ENCODE peak calls at places on chromosome 11, in nine cellular contexts. I, K, E, V, A, M, G, O and Y are unnamed samples.

GRCh38 chr11:46898396-46899095 is 19.8 kb downstream of the LRP4 start:
- DNase-seq in G (no peak), O (no peak), E (no peak), K (no peak), V (no peak), I (no peak), M (no peak), A (no peak), Y (no peak)

GRCh38 chr11:11581493-11581880 is 40.3 kb downstream of the GALNT18 start:
- DNase-seq in I (no peak), V (no peak), E (no peak), K (no peak), O (no peak), G (no peak), M (no peak), A (no peak), Y (no peak)

GRCh38 chr11:102727890-102728289 is 3.1 kb upstream of the MMP8 start:
- DNase-seq in E (no peak), G (peak), A (peak), K (peak), I (no peak), V (no peak), M (no peak), O (no peak), Y (no peak)

GRCh38 chr11:29645373-29645772 is 371.5 kb downstream of the KCNA4 start:
- DNase-seq in G (no peak), K (no peak), I (no peak), A (no peak), O (no peak), M (no peak), V (no peak), E (no peak), Y (no peak)

GRCh38 chr11:116311141-116311540 is 461.6 kb downstream of the BUD13 start:
- DNase-seq in V (no peak), E (peak), G (no peak), K (no peak), A (no peak), I (no peak), O (no peak), M (no peak), Y (no peak)

GRCh38 chr11:35115688-35116030 is 23.3 kb upstream of the CD44 start:
- DNase-seq in I (no peak), E (no peak), A (peak), M (no peak), K (no peak), V (no peak), G (no peak), O (no peak), Y (no peak)

GRCh38 chr11:68796779-68797178 is 44.9 kb downstream of the CPT1A start:
- DNase-seq in M (no peak), V (no peak), A (no peak), O (no peak), G (no peak), E (no peak), I (no peak), K (no peak), Y (no peak)

GRCh38 chr11:60926500-60926899 is 2.2 kb downstream of the TMEM132A start:
- DNase-seq in O (peak), A (no peak), I (no peak), E (no peak), K (no peak), G (no peak), V (no peak), M (no peak), Y (no peak)

GRCh38 chr11:18485905-18486528 is 30.4 kb downstream of the LDHAL6A start:
- DNase-seq in I (no peak), M (no peak), K (no peak), E (no peak), A (no peak), O (no peak), G (no peak), V (no peak), Y (no peak)

GRCh38 chr11:102279641-102280170 is 37.6 kb upstream of the BIRC3 start:
- DNase-seq in I (no peak), O (no peak), K (peak), G (peak), A (no peak), V (peak), M (no peak), E (no peak), Y (no peak)

GRCh38 chr11:67656278-67656922 is 5.9 kb upstream of the ACY3 start:
- DNase-seq in V (no peak), O (no peak), M (peak), E (no peak), A (peak), I (no peak), G (peak), K (peak), Y (no peak)

GRCh38 chr11:47186076-47186936 is at the start of gene PACSIN3:
- DNase-seq in A (no peak), M (no peak), G (peak), K (peak), V (no peak), O (peak), E (no peak), I (no peak), Y (no peak)

GRCh38 chr11:76660533-76661305 is 9.8 kb downstream of the LRRC32 start:
- DNase-seq in G (no peak), A (no peak), I (no peak), K (no peak), O (peak), V (no peak), E (no peak), M (no peak), Y (no peak)

GRCh38 chr11:68841718-68842426 is at the start of gene CPT1A:
- DNase-seq in G (peak), K (peak), O (peak), M (peak), E (peak), I (peak), V (no peak), A (peak), Y (peak)

GRCh38 chr11:66847461-66848232 is 4.4 kb downstream of the RCE1 start:
- DNase-seq in K (no peak), A (no peak), O (no peak), E (no peak), M (no peak), I (no peak), G (no peak), V (no peak), Y (no peak)

GRCh38 chr11:68015467-68015866 is 5.3 kb downstream of the ALDH3B1 start:
- DNase-seq in I (no peak), G (no peak), M (no peak), V (no peak), A (no peak), E (no peak), O (no peak), K (no peak), Y (no peak)